ENCODE peak calls at places on chromosome 15, in five cellular contexts. One of them, this sample, is unnamed.

GRCh38 chr15:55703873-55704285 is 39.1 kb downstream of the PRTG start:
- DNase-seq in psoas muscle: no peak
- DNase-seq in PC-3: no peak
- DNase-seq in stomach: no peak
- DNase-seq in GM23248: no peak
- DNase-seq in this sample: no peak

GRCh38 chr15:51718199-51718598 is 19.3 kb downstream of the LYSMD2 start:
- DNase-seq in psoas muscle: no peak
- DNase-seq in stomach: no peak
- DNase-seq in GM23248: peak; percentile 19
- DNase-seq in PC-3: no peak
- DNase-seq in this sample: no peak

GRCh38 chr15:41207687-41208448 is 22.7 kb downstream of the EXD1 start:
- DNase-seq in stomach: no peak
- DNase-seq in psoas muscle: no peak
- DNase-seq in GM23248: peak; percentile 29
- DNase-seq in PC-3: no peak
- DNase-seq in this sample: no peak

GRCh38 chr15:74368121-74368520 is 675 bp upstream of the CYP11A1 start:
- DNase-seq in psoas muscle: no peak
- DNase-seq in stomach: no peak
- DNase-seq in PC-3: no peak
- DNase-seq in GM23248: no peak
- DNase-seq in this sample: no peak

GRCh38 chr15:42010434-42010833 is 10.4 kb downstream of the PLA2G4E start:
- DNase-seq in PC-3: peak; percentile 67
- DNase-seq in stomach: no peak
- DNase-seq in psoas muscle: no peak
- DNase-seq in GM23248: peak; percentile 15
- DNase-seq in this sample: no peak

GRCh38 chr15:60038111-60038521 is 34.0 kb downstream of the FOXB1 start:
- DNase-seq in psoas muscle: no peak
- DNase-seq in GM23248: no peak
- DNase-seq in PC-3: peak; percentile 32
- DNase-seq in stomach: peak; percentile 58
- DNase-seq in this sample: no peak

GRCh38 chr15:29792426-29793159 is 29.7 kb downstream of the TJP1 start:
- DNase-seq in stomach: no peak
- DNase-seq in GM23248: no peak
- DNase-seq in PC-3: no peak
- DNase-seq in psoas muscle: no peak
- DNase-seq in this sample: no peak

GRCh38 chr15:72146934-72147333 is 28.7 kb downstream of the SENP8 start:
- DNase-seq in GM23248: no peak
- DNase-seq in stomach: no peak
- DNase-seq in psoas muscle: no peak
- DNase-seq in PC-3: no peak
- DNase-seq in this sample: no peak

GRCh38 chr15:91694131-91694828 is 159.2 kb upstream of the SLCO3A1 start:
- DNase-seq in stomach: no peak
- DNase-seq in GM23248: peak; percentile 79
- DNase-seq in psoas muscle: peak; percentile 79
- DNase-seq in PC-3: no peak
- DNase-seq in this sample: peak; percentile 76

GRCh38 chr15:68789041-68789920 is 31.4 kb downstream of the ANP32A start:
- DNase-seq in GM23248: no peak
- DNase-seq in stomach: peak; percentile 33
- DNase-seq in PC-3: no peak
- DNase-seq in psoas muscle: no peak
- DNase-seq in this sample: no peak

GRCh38 chr15:68788265-68788624 is 32.5 kb downstream of the ANP32A start:
- DNase-seq in psoas muscle: no peak
- DNase-seq in PC-3: no peak
- DNase-seq in stomach: no peak
- DNase-seq in GM23248: no peak
- DNase-seq in this sample: no peak

GRCh38 chr15:68790910-68791309 is 29.8 kb downstream of the ANP32A start:
- DNase-seq in stomach: no peak
- DNase-seq in psoas muscle: no peak
- DNase-seq in GM23248: no peak
- DNase-seq in PC-3: no peak
- DNase-seq in this sample: no peak

GRCh38 chr15:68791431-68792283 is 29.0 kb downstream of the ANP32A start:
- DNase-seq in psoas muscle: no peak
- DNase-seq in GM23248: no peak
- DNase-seq in stomach: no peak
- DNase-seq in PC-3: no peak
- DNase-seq in this sample: no peak

GRCh38 chr15:68789921-68790575 is 30.6 kb downstream of the ANP32A start:
- DNase-seq in psoas muscle: no peak
- DNase-seq in stomach: no peak
- DNase-seq in GM23248: peak; percentile 21
- DNase-seq in PC-3: no peak
- DNase-seq in this sample: no peak
- H3K4me1 ChIP-seq in psoas muscle: peaks cover 61% of the 10 kb centered on the region
- H3K4me1 ChIP-seq in stomach: peaks cover 88% of the 10 kb centered on the region
- H3K4me1 ChIP-seq in GM23248: peaks cover 9% of the 10 kb centered on the region
- H3K4me1 ChIP-seq in PC-3: no peaks in the 10 kb centered on the region
- H3K4me1 ChIP-seq in this sample: no peaks in the 10 kb centered on the region

GRCh38 chr15:78168591-78168990 is 19.4 kb downstream of the IDH3A start:
- DNase-seq in stomach: no peak
- DNase-seq in PC-3: no peak
- DNase-seq in GM23248: no peak
- DNase-seq in psoas muscle: no peak
- DNase-seq in this sample: no peak

GRCh38 chr15:78174398-78174797 is 25.2 kb downstream of the IDH3A start:
- DNase-seq in PC-3: no peak
- DNase-seq in psoas muscle: no peak
- DNase-seq in stomach: no peak
- DNase-seq in GM23248: no peak
- DNase-seq in this sample: no peak

GRCh38 chr15:78167227-78167888 is 18.2 kb downstream of the IDH3A start:
- DNase-seq in stomach: no peak
- DNase-seq in GM23248: no peak
- DNase-seq in PC-3: no peak
- DNase-seq in psoas muscle: no peak
- DNase-seq in this sample: no peak

GRCh38 chr15:78171864-78172472 is 22.8 kb downstream of the IDH3A start:
- DNase-seq in stomach: no peak
- DNase-seq in PC-3: no peak
- DNase-seq in GM23248: no peak
- DNase-seq in psoas muscle: no peak
- DNase-seq in this sample: no peak

GRCh38 chr15:78170848-78171773 is 21.9 kb downstream of the IDH3A start:
- DNase-seq in psoas muscle: no peak
- DNase-seq in stomach: no peak
- DNase-seq in GM23248: no peak
- DNase-seq in PC-3: no peak
- DNase-seq in this sample: no peak
- H3K4me1 ChIP-seq in psoas muscle: peaks cover 11% of the 10 kb centered on the region
- H3K4me1 ChIP-seq in stomach: no peaks in the 10 kb centered on the region
- H3K4me1 ChIP-seq in GM23248: no peaks in the 10 kb centered on the region
- H3K4me1 ChIP-seq in PC-3: no peaks in the 10 kb centered on the region
- H3K4me1 ChIP-seq in this sample: peaks cover 11% of the 10 kb centered on the region

GRCh38 chr15:52783929-52784798 is 6.0 kb downstream of the ONECUT1 start:
- DNase-seq in stomach: no peak
- DNase-seq in GM23248: no peak
- DNase-seq in psoas muscle: no peak
- DNase-seq in PC-3: no peak
- DNase-seq in this sample: no peak
- H3K4me1 ChIP-seq in stomach: peaks cover 31% of the 10 kb centered on the region
- H3K4me1 ChIP-seq in GM23248: no peaks in the 10 kb centered on the region
- H3K4me1 ChIP-seq in psoas muscle: peaks cover 40% of the 10 kb centered on the region
- H3K4me1 ChIP-seq in PC-3: no peaks in the 10 kb centered on the region
- H3K4me1 ChIP-seq in this sample: no peaks in the 10 kb centered on the region

GRCh38 chr15:92914103-92914499 is 14.0 kb downstream of the CHD2 start:
- DNase-seq in psoas muscle: no peak
- DNase-seq in stomach: no peak
- DNase-seq in PC-3: no peak
- DNase-seq in GM23248: no peak
- DNase-seq in this sample: no peak

GRCh38 chr15:92915766-92916435 is 15.8 kb downstream of the CHD2 start:
- DNase-seq in stomach: no peak
- DNase-seq in psoas muscle: no peak
- DNase-seq in PC-3: no peak
- DNase-seq in GM23248: no peak
- DNase-seq in this sample: no peak

GRCh38 chr15:92910451-92910850 is 10.3 kb downstream of the CHD2 start:
- DNase-seq in GM23248: no peak
- DNase-seq in psoas muscle: no peak
- DNase-seq in PC-3: no peak
- DNase-seq in stomach: no peak
- DNase-seq in this sample: no peak

GRCh38 chr15:92917606-92918407 is 17.7 kb downstream of the CHD2 start:
- DNase-seq in stomach: peak; percentile 99
- DNase-seq in GM23248: peak; percentile 94
- DNase-seq in psoas muscle: peak; percentile 94
- DNase-seq in PC-3: peak; percentile 96
- DNase-seq in this sample: peak; percentile 99

DNA sequence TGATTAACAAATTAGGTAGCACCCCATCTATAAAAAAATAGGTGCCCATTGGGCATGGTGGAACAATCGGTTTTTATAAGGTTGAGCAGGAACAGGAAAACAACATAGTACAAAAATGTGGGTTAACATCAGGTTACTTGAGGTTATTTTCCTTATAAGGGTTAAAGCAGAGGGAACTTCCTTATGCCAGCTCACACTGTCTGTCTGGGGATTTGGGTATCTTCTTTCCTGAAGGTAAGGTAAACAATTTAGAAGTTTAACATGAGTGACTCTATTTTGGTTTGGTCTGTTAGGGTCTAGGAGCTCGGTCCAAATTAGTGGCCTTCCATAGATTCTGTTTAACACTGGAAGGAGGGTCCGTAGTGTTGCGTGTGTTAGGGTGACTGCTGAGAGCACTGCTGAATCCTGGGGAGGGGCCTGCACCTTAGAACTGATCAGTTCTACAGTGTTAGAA is 14.7 kb downstream of the CHD2 start:
- DNase-seq in GM23248: no peak
- DNase-seq in stomach: no peak
- DNase-seq in PC-3: peak; percentile 41
- DNase-seq in psoas muscle: no peak
- DNase-seq in this sample: no peak
- H3K4me1 ChIP-seq in GM23248: peaks cover 65% of the 10 kb centered on the region
- H3K4me1 ChIP-seq in stomach: peaks cover 65% of the 10 kb centered on the region
- H3K4me1 ChIP-seq in PC-3: peaks cover 56% of the 10 kb centered on the region
- H3K4me1 ChIP-seq in psoas muscle: peaks cover 75% of the 10 kb centered on the region
- H3K4me1 ChIP-seq in this sample: peaks cover 94% of the 10 kb centered on the region

This sample was measured in right atrium auricular region.